ENCODE peak calls at places on chromosomes 7 and 10, in five cellular contexts. Y, Q, X, V and U are unnamed samples.

GRCh38 chr10:15320522-15321203 is 50.4 kb downstream of the FAM171A1 start:
- DNase-seq in Q (no peak), X (no peak), Y (no peak), V (no peak), U (no peak)

GRCh38 chr7:50262916-50263690 is 41.4 kb upstream of the IKZF1 start:
- DNase-seq in V (no peak), X (no peak), Q (no peak), Y (no peak), U (no peak)

GRCh38 chr10:30637881-30638467 is 8.4 kb upstream of the LYZL2 start:
- DNase-seq in X (peak; percentile 86), Y (peak; percentile 76), Q (no peak), V (no peak), U (no peak)

GRCh38 chr7:12494354-12495024 is 76.0 kb upstream of the SCIN start:
- DNase-seq in Q (no peak), X (no peak), Y (no peak), V (no peak), U (no peak)

GRCh38 chr10:122078326-122078725 is 89.4 kb downstream of the TACC2 start:
- DNase-seq in X (no peak), Y (no peak), V (no peak), Q (no peak), U (no peak)

GRCh38 chr7:33108931-33109757 is at the start of gene RP9:
- DNase-seq in V (no peak), Y (peak; percentile 75), Q (peak; percentile 83), X (peak; percentile 68), U (peak; percentile 91)

GRCh38 chr10:104329754-104330153 is 8.5 kb downstream of the ITPRIP start:
- DNase-seq in Q (no peak), Y (peak; percentile 64), X (peak; percentile 92), V (no peak), U (no peak)

GRCh38 chr10:78960316-78960800 is 108.4 kb upstream of the ZMIZ1 start:
- DNase-seq in Y (peak; percentile 42), X (peak; percentile 89), V (no peak), Q (no peak), U (no peak)

GRCh38 chr7:64999165-65000004 is 7.1 kb downstream of the ERV3-1 start:
- DNase-seq in Q (no peak), V (no peak), X (peak; percentile 16), Y (peak; percentile 97), U (no peak)

GRCh38 chr10:80504158-80504811 is 33.4 kb upstream of the SH2D4B start:
- DNase-seq in Q (peak; percentile 29), V (no peak), Y (peak; percentile 95), X (no peak), U (no peak)

GRCh38 chr7:7335909-7336308 is 153.6 kb downstream of the C1GALT1 start:
- DNase-seq in V (no peak), Q (no peak), X (no peak), Y (no peak), U (no peak)

GRCh38 chr7:136399378-136399777 is 422.2 kb upstream of the MTPN start:
- DNase-seq in Q (no peak), V (no peak), Y (no peak), X (peak; percentile 9), U (no peak)

GRCh38 chr7:46680147-46680546 is 759.1 kb upstream of the IGFBP3 start:
- DNase-seq in X (peak; percentile 8), V (no peak), Q (no peak), Y (peak; percentile 31), U (no peak)

GRCh38 chr7:5695037-5695708 is 86.3 kb downstream of the RNF216 start:
- DNase-seq in V (no peak), Y (no peak), X (peak; percentile 97), Q (no peak), U (no peak)

GRCh38 chr10:94088926-94089381 is 95.2 kb downstream of the PLCE1 start:
- DNase-seq in V (no peak), Y (no peak), Q (no peak), X (peak; percentile 38), U (no peak)

GRCh38 chr7:47195641-47196040 is 386.3 kb downstream of the TNS3 start:
- DNase-seq in X (no peak), Q (no peak), V (no peak), Y (peak; percentile 61), U (peak; percentile 44)

GRCh38 chr10:103614511-103615158 is 121.1 kb downstream of the NEURL1 start:
- DNase-seq in V (no peak), X (no peak), Q (no peak), Y (no peak), U (no peak)

GRCh38 chr7:144720139-144720538 is 115.7 kb downstream of the TPK1 start:
- DNase-seq in Q (no peak), V (no peak), X (no peak), Y (peak; percentile 90), U (peak; percentile 57)

GRCh38 chr10:4195214-4195613 is 410.2 kb upstream of the KLF6 start:
- DNase-seq in Y (peak; percentile 43), V (no peak), Q (no peak), X (peak; percentile 37), U (no peak)

GRCh38 chr7:14457567-14458453 is 444.7 kb downstream of the DGKB start:
- DNase-seq in Q (peak; percentile 77), X (peak; percentile 77), V (peak; percentile 33), Y (peak; percentile 85), U (peak; percentile 55)

GRCh38 chr10:107553470-107553869 is 389.0 kb upstream of the SORCS1 start:
- DNase-seq in Y (no peak), Q (no peak), V (no peak), X (peak; percentile 32), U (no peak)

GRCh38 chr10:76251773-76252617 is 820.6 kb downstream of the LRMDA start:
- DNase-seq in Q (no peak), Y (peak; percentile 4), V (no peak), X (peak; percentile 100), U (no peak)

GRCh38 chr10:27558612-27559020 is 54.5 kb downstream of the RAB18 start:
- DNase-seq in Y (peak; percentile 82), X (peak; percentile 62), V (peak; percentile 7), Q (peak; percentile 26), U (peak; percentile 61)

GRCh38 chr7:4993471-4993870 is 34.5 kb upstream of the MMD2 start:
- DNase-seq in V (no peak), Q (no peak), Y (no peak), X (no peak), U (no peak)

GRCh38 chr10:2979267-2979660 is 88.1 kb upstream of the PFKP start:
- DNase-seq in X (peak; percentile 30), Q (no peak), Y (no peak), V (no peak), U (no peak)

GRCh38 chr10:18861382-18861781 is 187.2 kb upstream of the MALRD1 start:
- DNase-seq in V (no peak), X (no peak), Y (no peak), Q (no peak), U (no peak)

GRCh38 chr7:148242271-148242801 is 348.2 kb upstream of the C7orf33 start:
- DNase-seq in V (peak; percentile 19), X (peak; percentile 40), Q (peak; percentile 48), Y (peak; percentile 92), U (peak; percentile 66)

GRCh38 chr7:44385384-44386138 is 60.2 kb upstream of the CAMK2B start:
- DNase-seq in Y (peak; percentile 2), Q (no peak), V (no peak), X (peak; percentile 85), U (peak; percentile 10)

GRCh38 chr7:44382459-44383300 is 57.3 kb upstream of the CAMK2B start:
- DNase-seq in Q (no peak), V (no peak), Y (no peak), X (peak; percentile 66), U (peak; percentile 14)

GRCh38 chr7:44381494-44382220 is 56.3 kb upstream of the CAMK2B start:
- DNase-seq in V (no peak), X (no peak), Q (no peak), Y (no peak), U (peak; percentile 20)

GRCh38 chr7:44384586-44385383 is 59.4 kb upstream of the CAMK2B start:
- DNase-seq in X (no peak), V (no peak), Y (no peak), Q (no peak), U (peak; percentile 11)

GRCh38 chr7:44383566-44383965 is 58.2 kb upstream of the CAMK2B start:
- DNase-seq in X (peak; percentile 88), Q (no peak), V (no peak), Y (no peak), U (peak; percentile 14)
- H2BK12ac ChIP-seq in X (no peak overlapping the region), Q (no peak overlapping the region), V (no peak overlapping the region), Y (no peak overlapping the region), U (no peak overlapping the region)

GRCh38 chr10:128641998-128642397 is 515.8 kb upstream of the MKI67 start:
- DNase-seq in V (no peak), X (no peak), Y (no peak), Q (no peak), U (no peak)
- H3K4ac ChIP-seq in V (no peak overlapping the region), X (no peak overlapping the region), Y (no peak overlapping the region), Q (no peak overlapping the region), U (no peak overlapping the region)

GRCh38 chr7:140604760-140605159 is 35.9 kb downstream of the DENND2A start:
- DNase-seq in V (no peak), Y (peak; percentile 86), Q (no peak), X (peak; percentile 97), U (no peak)

GRCh38 chr7:140601566-140602174 is 38.9 kb downstream of the DENND2A start:
- DNase-seq in X (no peak), Q (no peak), V (no peak), Y (no peak), U (no peak)

GRCh38 chr7:140604076-140604475 is 36.5 kb downstream of the DENND2A start:
- DNase-seq in V (no peak), Q (no peak), Y (no peak), X (peak; percentile 75), U (no peak)

GRCh38 chr7:140607441-140607989 is 33.1 kb downstream of the DENND2A start:
- DNase-seq in X (peak; percentile 74), Y (no peak), Q (no peak), V (no peak), U (no peak)

DNA sequence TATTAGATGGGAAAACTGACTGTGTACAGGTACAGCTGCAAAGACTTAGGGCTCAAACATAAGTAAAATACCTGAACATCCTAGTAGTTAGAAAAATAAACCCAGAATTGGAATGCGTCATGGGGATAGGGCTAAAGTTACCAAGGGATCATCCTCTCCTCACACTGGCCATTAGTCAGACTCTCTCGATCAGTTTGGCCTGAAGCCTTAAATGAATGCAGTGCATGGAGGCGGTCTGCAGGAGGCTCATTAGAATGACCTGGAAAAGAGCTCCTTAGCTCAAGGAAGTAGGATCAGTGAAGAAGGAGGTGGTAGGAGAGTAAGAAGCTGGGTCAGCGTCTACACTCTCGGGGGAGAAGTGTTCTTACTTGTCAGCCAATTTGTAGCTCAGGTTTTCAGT is 35.3 kb downstream of the DENND2A start:
- DNase-seq in Y (peak; percentile 79), V (no peak), Q (no peak), X (peak; percentile 86), U (peak; percentile 47)
- H4K91ac ChIP-seq in Y (no peak overlapping the region), V (no peak overlapping the region), Q (no peak overlapping the region), X (no peak overlapping the region), U (no peak overlapping the region)

DNA sequence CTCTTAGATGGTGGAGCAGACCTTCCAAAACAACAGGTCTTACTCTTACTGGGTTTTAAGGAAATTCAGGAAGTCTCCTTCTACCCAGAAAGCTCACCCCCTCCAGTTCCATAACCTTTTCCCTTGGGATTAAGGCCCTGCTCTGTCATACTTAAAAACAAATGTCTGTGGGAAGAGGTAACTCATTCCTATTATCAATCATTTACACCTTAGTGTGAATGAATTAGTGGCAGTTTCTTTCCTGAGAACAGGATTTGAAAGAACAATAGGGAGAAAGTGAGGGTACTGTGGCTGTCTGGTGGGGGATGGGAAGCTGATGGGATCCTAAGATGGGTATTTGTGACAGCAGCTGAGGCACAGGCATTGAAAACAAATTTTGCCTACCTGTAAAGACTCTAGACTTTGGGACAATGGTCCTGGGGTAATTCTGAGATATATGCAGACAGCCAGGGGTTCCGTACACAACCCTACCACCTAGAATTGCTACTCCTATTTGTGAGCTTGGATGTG is 22.2 kb upstream of the PDLIM1 start:
- DNase-seq in V (no peak), Y (no peak), X (no peak), Q (no peak), U (no peak)
- H2BK12ac ChIP-seq in V (no peak overlapping the region), Y (no peak overlapping the region), X (no peak overlapping the region), Q (no peak overlapping the region), U (no peak overlapping the region)